ENCODE peak calls at places on chromosomes 5 and 9, in eight cellular contexts. I, X, D, E, P, J, F and K are unnamed samples.

GRCh38 chr9:14014209-14014608 is 299.7 kb downstream of the NFIB start:
- DNase-seq in F (no peak), D (no peak), E (no peak), J (no peak), X (no peak), I (no peak), P (no peak), K (no peak)

GRCh38 chr5:15604986-15605385 is 105.0 kb downstream of the FBXL7 start:
- DNase-seq in D (peak; percentile 44), E (no peak), X (no peak), J (no peak), P (no peak), F (no peak), I (no peak), K (no peak)

GRCh38 chr9:91071185-91071990 is 269.8 kb downstream of the SYK start:
- DNase-seq in P (no peak), X (no peak), F (peak; percentile 92), D (peak; percentile 72), I (no peak), J (peak; percentile 64), E (peak; percentile 18), K (no peak)

GRCh38 chr5:107361945-107362344 is 308.8 kb downstream of the EFNA5 start:
- DNase-seq in I (no peak), J (no peak), E (no peak), D (peak; percentile 81), P (no peak), F (peak; percentile 20), X (no peak), K (no peak)

GRCh38 chr5:15645776-15646175 is 145.8 kb downstream of the FBXL7 start:
- DNase-seq in P (no peak), F (no peak), I (no peak), J (no peak), E (no peak), X (no peak), D (no peak), K (no peak)

GRCh38 chr9:117414220-117414905 is 494 bp downstream of the ASTN2 start:
- DNase-seq in X (no peak), P (no peak), J (no peak), D (no peak), E (no peak), I (no peak), F (no peak), K (no peak)

GRCh38 chr5:174436805-174437204 is 287.6 kb upstream of the MSX2 start:
- DNase-seq in D (no peak), F (no peak), X (no peak), E (no peak), P (no peak), I (no peak), J (no peak), K (no peak)

GRCh38 chr5:66828551-66829421 is 232.6 kb downstream of the MAST4 start:
- DNase-seq in E (no peak), F (no peak), D (peak; percentile 38), I (peak; percentile 54), J (no peak), P (no peak), X (no peak), K (no peak)

GRCh38 chr9:129109504-129109903 is 1.1 kb downstream of the CRAT start:
- DNase-seq in F (no peak), I (no peak), J (no peak), X (peak; percentile 22), D (no peak), E (no peak), P (no peak), K (no peak)

GRCh38 chr5:124908603-124909451 is 162.4 kb upstream of the ZNF608 start:
- DNase-seq in E (no peak), D (no peak), X (peak; percentile 18), F (no peak), J (no peak), P (no peak), I (no peak), K (no peak)

GRCh38 chr5:126656397-126657007 is 55.8 kb downstream of the PHAX start:
- DNase-seq in F (peak; percentile 18), D (peak; percentile 30), X (peak; percentile 40), I (no peak), J (no peak), P (no peak), E (no peak), K (peak; percentile 17)

GRCh38 chr5:178483620-178484019 is 106.6 kb downstream of the COL23A1 start:
- DNase-seq in I (no peak), J (no peak), E (peak; percentile 21), P (no peak), D (no peak), F (no peak), X (peak; percentile 47), K (no peak)

GRCh38 chr9:11319477-11320060 is 706.8 kb upstream of the PTPRD start:
- DNase-seq in I (no peak), J (no peak), X (peak; percentile 8), E (no peak), P (no peak), F (no peak), D (no peak), K (no peak)

GRCh38 chr5:138722518-138722917 is 30.7 kb upstream of the CTNNA1 start:
- DNase-seq in J (no peak), I (no peak), P (no peak), D (no peak), F (no peak), E (no peak), X (no peak), K (no peak)

GRCh38 chr5:69309380-69309779 is 23.2 kb downstream of the CCDC125 start:
- DNase-seq in X (no peak), P (no peak), I (no peak), E (no peak), D (no peak), J (no peak), F (no peak), K (no peak)

GRCh38 chr9:109098221-109098959 is 21.4 kb downstream of the TMEM245 start:
- DNase-seq in I (no peak), D (peak; percentile 50), X (no peak), F (no peak), E (no peak), J (no peak), P (no peak), K (peak; percentile 88)

GRCh38 chr5:68396722-68397121 is 181.2 kb downstream of the PIK3R1 start:
- DNase-seq in E (no peak), I (no peak), J (no peak), P (no peak), X (no peak), F (no peak), D (no peak), K (peak; percentile 79)

GRCh38 chr5:5739490-5739945 is 317.0 kb downstream of the ICE1 start:
- DNase-seq in X (no peak), E (no peak), I (no peak), P (no peak), D (no peak), F (no peak), J (no peak), K (no peak)

GRCh38 chr9:29397148-29397547 is 1823.9 kb upstream of the C9orf72 start:
- DNase-seq in I (no peak), P (no peak), J (no peak), F (no peak), D (no peak), E (no peak), X (no peak), K (no peak)